ENCODE peak calls at places on chromosomes 6 and 20, in six cellular contexts. One of them, this sample, is unnamed.

GRCh38 chr6:22873531-22874136 is 304.3 kb downstream of the HDGFL1 start:
- DNase-seq in SJCRH30: peak
- DNase-seq in hippocampal formation: no peak
- DNase-seq in NCI-H460: no peak
- DNase-seq in B cell: no peak
- DNase-seq in EL: no peak
- DNase-seq in this sample: no peak

GRCh38 chr20:47099749-47100515 is 205.3 kb downstream of the EYA2 start:
- DNase-seq in hippocampal formation: no peak
- DNase-seq in EL: no peak
- DNase-seq in B cell: no peak
- DNase-seq in SJCRH30: no peak
- DNase-seq in NCI-H460: no peak
- DNase-seq in this sample: no peak

GRCh38 chr6:18405477-18406293 is 18.5 kb downstream of the RNF144B start:
- DNase-seq in SJCRH30: no peak
- DNase-seq in B cell: no peak
- DNase-seq in hippocampal formation: no peak
- DNase-seq in EL: peak
- DNase-seq in NCI-H460: peak
- DNase-seq in this sample: no peak

GRCh38 chr6:130632288-130632687 is 194.9 kb upstream of the SMLR1 start:
- DNase-seq in B cell: no peak
- DNase-seq in EL: no peak
- DNase-seq in SJCRH30: peak
- DNase-seq in NCI-H460: no peak
- DNase-seq in hippocampal formation: no peak
- DNase-seq in this sample: no peak

GRCh38 chr6:133995758-133996157 is 42.7 kb downstream of the TBPL1 start:
- DNase-seq in NCI-H460: no peak
- DNase-seq in EL: no peak
- DNase-seq in SJCRH30: no peak
- DNase-seq in hippocampal formation: no peak
- DNase-seq in B cell: no peak
- DNase-seq in this sample: no peak

GRCh38 chr6:106117579-106117978 is 31.4 kb downstream of the PRDM1 start:
- DNase-seq in NCI-H460: no peak
- DNase-seq in EL: no peak
- DNase-seq in B cell: no peak
- DNase-seq in hippocampal formation: no peak
- DNase-seq in SJCRH30: no peak
- DNase-seq in this sample: peak

GRCh38 chr20:61891476-61891875 is 174.2 kb downstream of the TAF4 start:
- DNase-seq in EL: no peak
- DNase-seq in NCI-H460: no peak
- DNase-seq in SJCRH30: no peak
- DNase-seq in B cell: no peak
- DNase-seq in hippocampal formation: no peak
- DNase-seq in this sample: no peak

GRCh38 chr6:70706491-70707123 is 38.9 kb downstream of the SMAP1 start:
- DNase-seq in B cell: no peak
- DNase-seq in SJCRH30: no peak
- DNase-seq in NCI-H460: peak
- DNase-seq in EL: peak
- DNase-seq in hippocampal formation: no peak
- DNase-seq in this sample: no peak

GRCh38 chr6:170130201-170130621 is 160.7 kb downstream of the DLL1 start:
- DNase-seq in EL: no peak
- DNase-seq in B cell: no peak
- DNase-seq in SJCRH30: no peak
- DNase-seq in NCI-H460: no peak
- DNase-seq in hippocampal formation: no peak
- DNase-seq in this sample: peak

GRCh38 chr20:13817342-13817741 is 32.5 kb downstream of the NDUFAF5 start:
- DNase-seq in SJCRH30: no peak
- DNase-seq in hippocampal formation: no peak
- DNase-seq in EL: peak
- DNase-seq in NCI-H460: no peak
- DNase-seq in B cell: no peak
- DNase-seq in this sample: no peak

GRCh38 chr6:164928041-164928321 is 381.4 kb downstream of the C6orf118 start:
- DNase-seq in hippocampal formation: no peak
- DNase-seq in SJCRH30: no peak
- DNase-seq in EL: no peak
- DNase-seq in NCI-H460: no peak
- DNase-seq in B cell: no peak
- DNase-seq in this sample: no peak

GRCh38 chr20:35887393-35888064 is 66.8 kb downstream of the SCAND1 start:
- DNase-seq in NCI-H460: no peak
- DNase-seq in EL: no peak
- DNase-seq in B cell: no peak
- DNase-seq in SJCRH30: no peak
- DNase-seq in hippocampal formation: no peak
- DNase-seq in this sample: no peak

GRCh38 chr6:80689700-80690099 is 583.2 kb downstream of the BCKDHB start:
- DNase-seq in EL: peak
- DNase-seq in hippocampal formation: no peak
- DNase-seq in SJCRH30: no peak
- DNase-seq in NCI-H460: no peak
- DNase-seq in B cell: no peak
- DNase-seq in this sample: no peak

GRCh38 chr20:21182832-21183563 is 57.1 kb downstream of the KIZ start:
- DNase-seq in NCI-H460: peak
- DNase-seq in EL: peak
- DNase-seq in hippocampal formation: no peak
- DNase-seq in B cell: no peak
- DNase-seq in SJCRH30: no peak
- DNase-seq in this sample: no peak

GRCh38 chr6:498795-499231 is 107.3 kb downstream of the IRF4 start:
- DNase-seq in EL: no peak
- DNase-seq in NCI-H460: no peak
- DNase-seq in SJCRH30: peak
- DNase-seq in hippocampal formation: no peak
- DNase-seq in B cell: no peak
- DNase-seq in this sample: no peak

GRCh38 chr20:58040447-58041290 is 187.8 kb downstream of the ANKRD60 start:
- DNase-seq in NCI-H460: no peak
- DNase-seq in hippocampal formation: no peak
- DNase-seq in EL: no peak
- DNase-seq in B cell: no peak
- DNase-seq in SJCRH30: no peak
- DNase-seq in this sample: no peak

GRCh38 chr6:100468966-100469859 is 4.5 kb upstream of the SIM1 start:
- DNase-seq in SJCRH30: no peak
- DNase-seq in hippocampal formation: no peak
- DNase-seq in NCI-H460: no peak
- DNase-seq in EL: no peak
- DNase-seq in B cell: no peak
- DNase-seq in this sample: no peak

GRCh38 chr20:47283411-47283810 is 73.1 kb downstream of the ZMYND8 start:
- DNase-seq in NCI-H460: no peak
- DNase-seq in SJCRH30: no peak
- DNase-seq in hippocampal formation: no peak
- DNase-seq in B cell: no peak
- DNase-seq in EL: no peak
- DNase-seq in this sample: no peak

GRCh38 chr6:154435400-154435945 is 75.0 kb downstream of the CNKSR3 start:
- DNase-seq in hippocampal formation: no peak
- DNase-seq in SJCRH30: no peak
- DNase-seq in EL: no peak
- DNase-seq in NCI-H460: no peak
- DNase-seq in B cell: no peak
- DNase-seq in this sample: no peak

GRCh38 chr6:37535701-37536461 is 36.2 kb upstream of the CCDC167 start:
- DNase-seq in SJCRH30: no peak
- DNase-seq in NCI-H460: no peak
- DNase-seq in hippocampal formation: no peak
- DNase-seq in EL: no peak
- DNase-seq in B cell: peak
- DNase-seq in this sample: peak

GRCh38 chr6:12169377-12169776 is 120.8 kb upstream of the EDN1 start:
- DNase-seq in EL: no peak
- DNase-seq in hippocampal formation: no peak
- DNase-seq in NCI-H460: no peak
- DNase-seq in SJCRH30: no peak
- DNase-seq in B cell: no peak
- DNase-seq in this sample: no peak

GRCh38 chr6:3829285-3829684 is 19.9 kb upstream of the FAM50B start:
- DNase-seq in NCI-H460: no peak
- DNase-seq in hippocampal formation: no peak
- DNase-seq in EL: no peak
- DNase-seq in SJCRH30: no peak
- DNase-seq in B cell: no peak
- DNase-seq in this sample: no peak

GRCh38 chr6:33915134-33915533 is 111.3 kb upstream of the MLN start:
- DNase-seq in B cell: no peak
- DNase-seq in hippocampal formation: no peak
- DNase-seq in SJCRH30: peak
- DNase-seq in NCI-H460: no peak
- DNase-seq in EL: no peak
- DNase-seq in this sample: peak

GRCh38 chr6:12769556-12770255 is 53.1 kb downstream of the PHACTR1 start:
- DNase-seq in B cell: no peak
- DNase-seq in NCI-H460: no peak
- DNase-seq in EL: peak
- DNase-seq in SJCRH30: no peak
- DNase-seq in hippocampal formation: no peak
- DNase-seq in this sample: no peak

GRCh38 chr6:45483021-45483420 is 105.3 kb upstream of the SUPT3H start:
- DNase-seq in EL: peak
- DNase-seq in hippocampal formation: no peak
- DNase-seq in NCI-H460: no peak
- DNase-seq in SJCRH30: no peak
- DNase-seq in B cell: no peak
- DNase-seq in this sample: no peak

GRCh38 chr6:157921685-157922367 is 59.8 kb upstream of the SYNJ2 start:
- DNase-seq in SJCRH30: no peak
- DNase-seq in hippocampal formation: no peak
- DNase-seq in B cell: no peak
- DNase-seq in EL: peak
- DNase-seq in NCI-H460: no peak
- DNase-seq in this sample: no peak

GRCh38 chr20:56373942-56374341 is 15.2 kb downstream of the FAM210B start:
- DNase-seq in B cell: no peak
- DNase-seq in NCI-H460: peak
- DNase-seq in EL: peak
- DNase-seq in hippocampal formation: no peak
- DNase-seq in SJCRH30: no peak
- DNase-seq in this sample: no peak

GRCh38 chr6:75281643-75282042 is 2.9 kb downstream of the TMEM30A start:
- DNase-seq in hippocampal formation: no peak
- DNase-seq in B cell: no peak
- DNase-seq in SJCRH30: no peak
- DNase-seq in EL: no peak
- DNase-seq in NCI-H460: no peak
- DNase-seq in this sample: no peak

GRCh38 chr20:51311636-51312479 is 230.7 kb downstream of the NFATC2 start:
- DNase-seq in hippocampal formation: no peak
- DNase-seq in NCI-H460: no peak
- DNase-seq in EL: peak
- DNase-seq in B cell: no peak
- DNase-seq in SJCRH30: no peak
- DNase-seq in this sample: no peak

GRCh38 chr6:75098709-75099108 is 107.1 kb downstream of the COL12A1 start:
- DNase-seq in B cell: no peak
- DNase-seq in EL: peak
- DNase-seq in hippocampal formation: peak
- DNase-seq in NCI-H460: peak
- DNase-seq in SJCRH30: peak
- DNase-seq in this sample: peak

GRCh38 chr6:17130786-17131185 is 28.9 kb downstream of the STMND1 start:
- DNase-seq in hippocampal formation: no peak
- DNase-seq in B cell: no peak
- DNase-seq in NCI-H460: no peak
- DNase-seq in SJCRH30: no peak
- DNase-seq in EL: peak
- DNase-seq in this sample: no peak

GRCh38 chr20:45685896-45686295 is 15.9 kb upstream of the WFDC11 start:
- DNase-seq in SJCRH30: no peak
- DNase-seq in EL: peak
- DNase-seq in B cell: no peak
- DNase-seq in NCI-H460: no peak
- DNase-seq in hippocampal formation: no peak
- DNase-seq in this sample: no peak

GRCh38 chr20:41734506-41734945 is 116.3 kb upstream of the CHD6 start:
- DNase-seq in SJCRH30: peak
- DNase-seq in NCI-H460: peak
- DNase-seq in B cell: peak
- DNase-seq in hippocampal formation: no peak
- DNase-seq in EL: peak
- DNase-seq in this sample: peak

GRCh38 chr6:153170511-153170910 is 39.4 kb upstream of the RGS17 start:
- DNase-seq in SJCRH30: no peak
- DNase-seq in EL: peak
- DNase-seq in hippocampal formation: no peak
- DNase-seq in NCI-H460: no peak
- DNase-seq in B cell: no peak
- DNase-seq in this sample: no peak